ENCODE peak calls at places on chromosomes 1 and 21, in ten cellular contexts. One of them, this sample, is unnamed.

GRCh38 chr1:87333692-87334347 is 5.1 kb downstream of the LMO4 start:
- DNase-seq in heart left ventricle: no peak
- DNase-seq in heart right ventricle: no peak
- DNase-seq in lower lobe of right lung: no peak
- DNase-seq in astrocyte: peak
- DNase-seq in psoas muscle: no peak
- DNase-seq in pancreas: no peak
- DNase-seq in tibial artery: peak
- DNase-seq in foreskin fibroblast: no peak
- DNase-seq in A549: no peak
- DNase-seq in this sample: no peak

GRCh38 chr1:64171797-64172281 is 31.6 kb upstream of the UBE2U start:
- DNase-seq in heart left ventricle: no peak
- DNase-seq in heart right ventricle: no peak
- DNase-seq in lower lobe of right lung: no peak
- DNase-seq in astrocyte: peak
- DNase-seq in psoas muscle: no peak
- DNase-seq in pancreas: no peak
- DNase-seq in tibial artery: no peak
- DNase-seq in foreskin fibroblast: peak
- DNase-seq in A549: peak
- DNase-seq in this sample: no peak

GRCh38 chr1:21318714-21319159 is 28.5 kb upstream of the ECE1 start:
- DNase-seq in heart left ventricle: peak
- DNase-seq in heart right ventricle: peak
- DNase-seq in lower lobe of right lung: peak
- DNase-seq in astrocyte: no peak
- DNase-seq in psoas muscle: peak
- DNase-seq in pancreas: peak
- DNase-seq in tibial artery: peak
- DNase-seq in foreskin fibroblast: peak
- DNase-seq in A549: no peak
- DNase-seq in this sample: no peak

GRCh38 chr1:8733463-8733862 is 84.0 kb downstream of the RERE start:
- DNase-seq in heart left ventricle: no peak
- DNase-seq in heart right ventricle: no peak
- DNase-seq in lower lobe of right lung: no peak
- DNase-seq in astrocyte: no peak
- DNase-seq in psoas muscle: no peak
- DNase-seq in pancreas: no peak
- DNase-seq in tibial artery: no peak
- DNase-seq in foreskin fibroblast: no peak
- DNase-seq in A549: no peak
- DNase-seq in this sample: no peak

GRCh38 chr1:56508523-56508983 is 70.8 kb downstream of the PLPP3 start:
- DNase-seq in heart left ventricle: peak
- DNase-seq in heart right ventricle: peak
- DNase-seq in lower lobe of right lung: peak
- DNase-seq in astrocyte: no peak
- DNase-seq in psoas muscle: peak
- DNase-seq in pancreas: peak
- DNase-seq in tibial artery: peak
- DNase-seq in foreskin fibroblast: peak
- DNase-seq in A549: peak
- DNase-seq in this sample: peak

GRCh38 chr21:45997205-45997494 is 15.6 kb downstream of the COL6A1 start:
- DNase-seq in heart left ventricle: no peak
- DNase-seq in heart right ventricle: peak
- DNase-seq in lower lobe of right lung: peak
- DNase-seq in astrocyte: no peak
- DNase-seq in psoas muscle: no peak
- DNase-seq in pancreas: no peak
- DNase-seq in tibial artery: no peak
- DNase-seq in foreskin fibroblast: no peak
- DNase-seq in A549: no peak
- DNase-seq in this sample: peak

GRCh38 chr1:29094954-29095353 is 28.7 kb downstream of the TMEM200B start:
- DNase-seq in heart left ventricle: no peak
- DNase-seq in heart right ventricle: no peak
- DNase-seq in lower lobe of right lung: no peak
- DNase-seq in astrocyte: no peak
- DNase-seq in psoas muscle: no peak
- DNase-seq in pancreas: no peak
- DNase-seq in tibial artery: no peak
- DNase-seq in foreskin fibroblast: no peak
- DNase-seq in A549: no peak
- DNase-seq in this sample: no peak

GRCh38 chr1:212820969-212821368 is 26.5 kb downstream of the SPATA45 start:
- DNase-seq in heart left ventricle: no peak
- DNase-seq in heart right ventricle: no peak
- DNase-seq in lower lobe of right lung: no peak
- DNase-seq in astrocyte: no peak
- DNase-seq in psoas muscle: no peak
- DNase-seq in pancreas: no peak
- DNase-seq in tibial artery: no peak
- DNase-seq in foreskin fibroblast: no peak
- DNase-seq in A549: no peak
- DNase-seq in this sample: no peak

GRCh38 chr21:42862123-42862475 is 17.2 kb downstream of the WDR4 start:
- DNase-seq in heart left ventricle: no peak
- DNase-seq in heart right ventricle: no peak
- DNase-seq in lower lobe of right lung: no peak
- DNase-seq in astrocyte: no peak
- DNase-seq in psoas muscle: no peak
- DNase-seq in pancreas: no peak
- DNase-seq in tibial artery: no peak
- DNase-seq in foreskin fibroblast: no peak
- DNase-seq in A549: no peak
- DNase-seq in this sample: no peak

GRCh38 chr21:42860345-42860744 is 19.0 kb downstream of the WDR4 start:
- DNase-seq in heart left ventricle: no peak
- DNase-seq in heart right ventricle: no peak
- DNase-seq in lower lobe of right lung: no peak
- DNase-seq in astrocyte: no peak
- DNase-seq in psoas muscle: no peak
- DNase-seq in pancreas: no peak
- DNase-seq in tibial artery: no peak
- DNase-seq in foreskin fibroblast: no peak
- DNase-seq in A549: no peak
- DNase-seq in this sample: no peak

GRCh38 chr21:42859891-42860230 is 19.5 kb downstream of the WDR4 start:
- DNase-seq in heart left ventricle: no peak
- DNase-seq in heart right ventricle: no peak
- DNase-seq in lower lobe of right lung: no peak
- DNase-seq in astrocyte: no peak
- DNase-seq in psoas muscle: no peak
- DNase-seq in pancreas: no peak
- DNase-seq in tibial artery: no peak
- DNase-seq in foreskin fibroblast: no peak
- DNase-seq in A549: no peak
- DNase-seq in this sample: no peak

GRCh38 chr21:42862774-42863503 is 16.4 kb downstream of the WDR4 start:
- DNase-seq in heart left ventricle: no peak
- DNase-seq in heart right ventricle: no peak
- DNase-seq in lower lobe of right lung: no peak
- DNase-seq in astrocyte: no peak
- DNase-seq in psoas muscle: no peak
- DNase-seq in pancreas: no peak
- DNase-seq in tibial artery: no peak
- DNase-seq in foreskin fibroblast: no peak
- DNase-seq in A549: peak
- DNase-seq in this sample: no peak

DNA sequence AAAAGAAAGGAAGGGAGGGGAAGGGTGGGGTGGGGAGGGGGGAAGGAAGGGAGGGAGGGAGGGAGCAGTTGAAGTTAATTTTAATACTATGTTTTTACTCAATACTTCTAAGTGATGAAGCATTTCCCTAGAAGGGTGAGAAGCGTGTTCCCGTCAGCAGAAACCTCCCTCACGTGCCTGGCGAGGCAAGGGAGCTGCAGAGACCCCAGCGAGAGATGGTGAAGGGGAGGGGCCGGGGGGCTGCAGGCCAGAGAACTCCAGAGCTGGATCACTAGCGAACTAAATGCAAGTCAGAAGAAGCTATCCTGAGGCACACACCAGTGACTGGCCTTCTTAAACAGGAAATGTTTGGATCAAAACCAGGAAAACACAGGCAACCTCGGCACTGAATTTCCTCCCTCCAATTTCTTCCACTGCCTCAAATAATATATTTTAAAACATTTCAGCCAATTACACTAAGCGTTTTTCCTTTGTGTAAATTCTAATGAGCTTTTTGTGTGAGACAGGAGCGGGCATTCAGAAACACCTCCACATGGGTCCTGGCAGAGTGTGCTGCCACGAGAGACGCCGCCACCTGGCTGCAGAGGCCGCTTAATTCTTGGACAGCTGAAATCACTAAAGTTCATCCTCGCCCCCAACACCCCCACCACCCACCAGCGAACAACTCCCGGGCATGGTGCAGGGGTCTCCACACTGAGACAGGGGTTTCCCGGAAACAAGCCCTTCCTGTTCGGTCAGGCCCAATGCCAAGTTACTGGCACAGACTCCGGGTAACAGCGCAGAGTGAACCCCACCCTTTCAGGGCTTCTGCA is 17.8 kb downstream of the WDR4 start:
- DNase-seq in heart left ventricle: no peak
- DNase-seq in heart right ventricle: no peak
- DNase-seq in lower lobe of right lung: no peak
- DNase-seq in astrocyte: no peak
- DNase-seq in psoas muscle: no peak
- DNase-seq in pancreas: no peak
- DNase-seq in tibial artery: no peak
- DNase-seq in foreskin fibroblast: no peak
- DNase-seq in A549: no peak
- DNase-seq in this sample: no peak
- TF ChIP-seq CTCF in heart left ventricle: peak
- TF ChIP-seq CTCF in heart right ventricle: no peak
- TF ChIP-seq CTCF in lower lobe of right lung: no peak
- TF ChIP-seq CTCF in astrocyte: no peak
- TF ChIP-seq CTCF in psoas muscle: no peak
- TF ChIP-seq CTCF in pancreas: no peak
- TF ChIP-seq CTCF in tibial artery: no peak
- TF ChIP-seq CTCF in foreskin fibroblast: no peak
- TF ChIP-seq CTCF in A549: no peak
- TF ChIP-seq CTCF in this sample: no peak

GRCh38 chr1:10520497-10520896 is 45.7 kb downstream of the PEX14 start:
- DNase-seq in heart left ventricle: no peak
- DNase-seq in heart right ventricle: no peak
- DNase-seq in lower lobe of right lung: no peak
- DNase-seq in astrocyte: no peak
- DNase-seq in psoas muscle: no peak
- DNase-seq in pancreas: no peak
- DNase-seq in tibial artery: no peak
- DNase-seq in foreskin fibroblast: no peak
- DNase-seq in A549: no peak
- DNase-seq in this sample: no peak

GRCh38 chr1:10517677-10517982 is 42.9 kb downstream of the PEX14 start:
- DNase-seq in heart left ventricle: no peak
- DNase-seq in heart right ventricle: no peak
- DNase-seq in lower lobe of right lung: no peak
- DNase-seq in astrocyte: no peak
- DNase-seq in psoas muscle: no peak
- DNase-seq in pancreas: no peak
- DNase-seq in tibial artery: no peak
- DNase-seq in foreskin fibroblast: no peak
- DNase-seq in A549: no peak
- DNase-seq in this sample: no peak

GRCh38 chr1:10516925-10517676 is 42.4 kb downstream of the PEX14 start:
- DNase-seq in heart left ventricle: no peak
- DNase-seq in heart right ventricle: no peak
- DNase-seq in lower lobe of right lung: no peak
- DNase-seq in astrocyte: no peak
- DNase-seq in psoas muscle: no peak
- DNase-seq in pancreas: no peak
- DNase-seq in tibial artery: no peak
- DNase-seq in foreskin fibroblast: no peak
- DNase-seq in A549: no peak
- DNase-seq in this sample: no peak

GRCh38 chr1:10520952-10521351 is 46.2 kb downstream of the PEX14 start:
- DNase-seq in heart left ventricle: no peak
- DNase-seq in heart right ventricle: no peak
- DNase-seq in lower lobe of right lung: no peak
- DNase-seq in astrocyte: no peak
- DNase-seq in psoas muscle: no peak
- DNase-seq in pancreas: no peak
- DNase-seq in tibial artery: no peak
- DNase-seq in foreskin fibroblast: no peak
- DNase-seq in A549: no peak
- DNase-seq in this sample: no peak

DNA sequence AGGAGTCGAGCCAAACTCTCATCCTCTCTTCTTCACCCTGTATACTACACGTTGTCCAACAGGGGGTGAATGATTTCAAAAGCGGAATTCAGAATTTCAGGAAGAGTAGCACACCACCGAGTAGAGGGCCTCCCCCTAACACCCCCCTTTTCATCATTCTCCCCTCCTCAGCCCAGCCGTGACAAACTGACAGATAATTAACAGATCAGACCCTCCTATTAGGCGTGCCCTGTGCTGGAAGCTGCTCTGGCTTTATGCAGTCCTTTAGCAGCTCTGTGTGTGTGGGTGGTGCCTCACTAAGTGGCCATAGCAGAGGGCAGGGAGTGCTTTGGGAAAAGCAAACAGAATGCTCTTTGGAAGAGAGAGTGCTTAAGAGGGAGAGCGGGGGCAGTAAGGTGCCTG is 44.3 kb downstream of the PEX14 start:
- DNase-seq in heart left ventricle: no peak
- DNase-seq in heart right ventricle: no peak
- DNase-seq in lower lobe of right lung: no peak
- DNase-seq in astrocyte: no peak
- DNase-seq in psoas muscle: no peak
- DNase-seq in pancreas: no peak
- DNase-seq in tibial artery: no peak
- DNase-seq in foreskin fibroblast: no peak
- DNase-seq in A549: no peak
- DNase-seq in this sample: no peak
- TF ChIP-seq CTCF in heart left ventricle: no peak
- TF ChIP-seq CTCF in heart right ventricle: no peak
- TF ChIP-seq CTCF in lower lobe of right lung: no peak
- TF ChIP-seq CTCF in astrocyte: no peak
- TF ChIP-seq CTCF in psoas muscle: no peak
- TF ChIP-seq CTCF in pancreas: no peak
- TF ChIP-seq CTCF in tibial artery: no peak
- TF ChIP-seq CTCF in foreskin fibroblast: no peak
- TF ChIP-seq CTCF in A549: no peak
- TF ChIP-seq CTCF in this sample: no peak

GRCh38 chr1:167755568-167756145 is 33.9 kb downstream of the MPZL1 start:
- DNase-seq in heart left ventricle: no peak
- DNase-seq in heart right ventricle: no peak
- DNase-seq in lower lobe of right lung: no peak
- DNase-seq in astrocyte: no peak
- DNase-seq in psoas muscle: no peak
- DNase-seq in pancreas: no peak
- DNase-seq in tibial artery: no peak
- DNase-seq in foreskin fibroblast: no peak
- DNase-seq in A549: no peak
- DNase-seq in this sample: no peak
- TF ChIP-seq CTCF in heart left ventricle: no peak
- TF ChIP-seq CTCF in heart right ventricle: no peak
- TF ChIP-seq CTCF in lower lobe of right lung: no peak
- TF ChIP-seq CTCF in astrocyte: no peak
- TF ChIP-seq CTCF in psoas muscle: no peak
- TF ChIP-seq CTCF in pancreas: no peak
- TF ChIP-seq CTCF in tibial artery: no peak
- TF ChIP-seq CTCF in foreskin fibroblast: no peak
- TF ChIP-seq CTCF in A549: no peak
- TF ChIP-seq CTCF in this sample: no peak

GRCh38 chr1:206856674-206857464 is 8.6 kb upstream of the IL20 start:
- DNase-seq in heart left ventricle: no peak
- DNase-seq in heart right ventricle: no peak
- DNase-seq in lower lobe of right lung: no peak
- DNase-seq in astrocyte: no peak
- DNase-seq in psoas muscle: no peak
- DNase-seq in pancreas: no peak
- DNase-seq in tibial artery: no peak
- DNase-seq in foreskin fibroblast: no peak
- DNase-seq in A549: peak
- DNase-seq in this sample: no peak
- TF ChIP-seq CTCF in heart left ventricle: no peak
- TF ChIP-seq CTCF in heart right ventricle: no peak
- TF ChIP-seq CTCF in lower lobe of right lung: peak
- TF ChIP-seq CTCF in astrocyte: no peak
- TF ChIP-seq CTCF in psoas muscle: peak
- TF ChIP-seq CTCF in pancreas: no peak
- TF ChIP-seq CTCF in tibial artery: no peak
- TF ChIP-seq CTCF in foreskin fibroblast: peak
- TF ChIP-seq CTCF in A549: peak
- TF ChIP-seq CTCF in this sample: peak

This sample was measured in CD14-positive monocyte.